ENCODE peak calls at places on chromosomes 1 and 21, in ten cellular contexts. B, G, Z, T, I, L, J, C, Q and Y are unnamed samples. For H3K4me1, the result is how much of the 10 kb centered on the place peaks cover.

GRCh38 chr1:3501856-3502665 is 47.6 kb downstream of the ARHGEF16 start:
- DNase-seq in J (peak), Q (peak), B (peak), I (peak), G (no peak), T (peak), L (peak), C (peak), Z (peak), Y (peak)

GRCh38 chr1:92820551-92820950 is 11.3 kb upstream of the RPL5 start:
- DNase-seq in B (no peak), Z (no peak), G (no peak), Q (no peak), L (no peak), C (no peak), T (no peak), I (no peak), J (no peak), Y (no peak)

GRCh38 chr1:38152351-38153082 is 105.9 kb upstream of the POU3F1 start:
- DNase-seq in G (no peak), C (peak), B (no peak), I (no peak), Q (no peak), T (no peak), Z (peak), L (no peak), J (no peak), Y (no peak)

GRCh38 chr21:40681164-40681859 is 165.6 kb downstream of the DSCAM start:
- DNase-seq in L (no peak), C (no peak), Z (no peak), Q (no peak), T (peak), G (no peak), J (no peak), B (no peak), I (no peak), Y (no peak)

GRCh38 chr1:112888630-112889029 is 67.4 kb downstream of the SLC16A1 start:
- DNase-seq in G (no peak), L (no peak), C (no peak), B (no peak), T (no peak), Z (peak), I (no peak), J (no peak), Q (no peak), Y (no peak)

GRCh38 chr1:158989424-158989823 is 20.3 kb upstream of the IFI16 start:
- DNase-seq in T (no peak), J (no peak), C (peak), Q (no peak), G (no peak), B (no peak), I (no peak), L (no peak), Z (no peak), Y (no peak)

GRCh38 chr1:212281589-212281988 is 3.6 kb upstream of the PPP2R5A start:
- DNase-seq in I (no peak), B (no peak), Z (no peak), G (no peak), C (no peak), Q (no peak), L (no peak), J (no peak), T (no peak), Y (no peak)

GRCh38 chr1:232162001-232162400 is 467.9 kb downstream of the SIPA1L2 start:
- DNase-seq in B (no peak), C (no peak), Z (no peak), J (no peak), Q (no peak), L (no peak), G (no peak), T (no peak), I (no peak), Y (no peak)

GRCh38 chr1:185412385-185413074 is 95.5 kb upstream of the IVNS1ABP start:
- DNase-seq in Q (no peak), Z (peak), L (no peak), B (no peak), C (no peak), J (no peak), T (no peak), I (no peak), G (no peak), Y (no peak)

GRCh38 chr1:247111636-247112478 is 7.7 kb upstream of the ZNF669 start:
- DNase-seq in B (peak), L (peak), I (peak), T (peak), J (peak), Q (no peak), Z (peak), C (peak), G (no peak), Y (no peak)

GRCh38 chr1:67561704-67562113 is 123.3 kb upstream of the GADD45A start:
- DNase-seq in J (peak), L (peak), C (peak), Z (peak), Q (peak), B (peak), I (peak), T (peak), G (peak), Y (peak)

GRCh38 chr1:38025664-38026063 is 13.1 kb downstream of the UTP11 start:
- DNase-seq in G (no peak), T (no peak), C (no peak), J (no peak), Z (no peak), Q (no peak), L (no peak), I (no peak), B (no peak), Y (no peak)

GRCh38 chr1:155962599-155963211 is 15.6 kb downstream of the ARHGEF2 start:
- DNase-seq in Z (peak), I (no peak), C (no peak), G (no peak), Q (no peak), J (no peak), B (no peak), L (no peak), T (no peak), Y (no peak)

GRCh38 chr1:155961937-155962336 is 16.4 kb downstream of the ARHGEF2 start:
- DNase-seq in Z (peak), B (no peak), T (peak), I (no peak), C (no peak), G (no peak), Q (no peak), L (no peak), J (no peak), Y (peak)

GRCh38 chr1:155966750-155967149 is 11.6 kb downstream of the ARHGEF2 start:
- DNase-seq in G (no peak), L (no peak), I (no peak), C (no peak), Z (no peak), T (no peak), Q (no peak), B (no peak), J (no peak), Y (no peak)

GRCh38 chr1:155966135-155966534 is 12.2 kb downstream of the ARHGEF2 start:
- DNase-seq in Z (no peak), Q (no peak), C (no peak), L (no peak), G (no peak), B (no peak), T (no peak), J (no peak), I (no peak), Y (no peak)

GRCh38 chr1:155964193-155964592 is 14.2 kb downstream of the ARHGEF2 start:
- DNase-seq in T (no peak), G (no peak), J (no peak), B (no peak), I (no peak), Q (no peak), L (no peak), Z (no peak), C (no peak), Y (no peak)
- H3K4me1 ChIP-seq in T (half or more), G (under half), J (under half), B (under half), I (under half), Q (under half), L (under half), Z (under half), C (under half), Y (under half)

GRCh38 chr1:230072866-230073265 is 5.8 kb downstream of the GALNT2 start:
- DNase-seq in C (no peak), I (no peak), T (no peak), L (no peak), J (no peak), G (no peak), Z (no peak), Q (no peak), B (no peak), Y (no peak)

GRCh38 chr1:230073371-230074035 is 6.5 kb downstream of the GALNT2 start:
- DNase-seq in T (no peak), L (no peak), B (no peak), Q (no peak), J (peak), I (no peak), Z (peak), C (no peak), G (no peak), Y (no peak)

GRCh38 chr1:230074270-230074669 is 7.2 kb downstream of the GALNT2 start:
- DNase-seq in T (no peak), L (no peak), C (no peak), Z (no peak), I (no peak), J (peak), G (no peak), Q (no peak), B (no peak), Y (no peak)

GRCh38 chr1:230077011-230077410 is 10.0 kb downstream of the GALNT2 start:
- DNase-seq in J (peak), C (no peak), L (no peak), T (no peak), G (no peak), B (no peak), I (no peak), Q (no peak), Z (no peak), Y (no peak)

GRCh38 chr1:230074762-230075161 is 7.7 kb downstream of the GALNT2 start:
- DNase-seq in J (peak), C (no peak), B (no peak), Z (no peak), T (no peak), L (no peak), G (no peak), Q (no peak), I (no peak), Y (no peak)
- H3K27ac ChIP-seq in J (no peak), C (no peak), B (no peak), Z (no peak), T (no peak), L (no peak), G (no peak), Q (no peak), I (no peak), Y (no peak)

GRCh38 chr1:9245230-9245619 is 10.7 kb downstream of the H6PD start:
- DNase-seq in L (peak), Z (no peak), T (no peak), Q (no peak), J (no peak), G (no peak), I (no peak), C (no peak), B (no peak), Y (no peak)
- H3K4me1 ChIP-seq in L (half or more), Z (under half), T (half or more), Q (under half), J (under half), G (under half), I (under half), C (under half), B (under half), Y (under half)

GRCh38 chr1:156284112-156284511 is at the start of gene TMEM79:
- DNase-seq in T (no peak), B (no peak), I (no peak), L (no peak), C (peak), Q (no peak), G (no peak), J (no peak), Z (peak), Y (no peak)
- H3K27ac ChIP-seq in T (peak), B (no peak), I (peak), L (peak), C (peak), Q (peak), G (peak), J (peak), Z (peak), Y (peak)

GRCh38 chr1:85611390-85611789 is 30.8 kb downstream of the CCN1 start:
- DNase-seq in B (no peak), C (no peak), Z (peak), L (no peak), Q (no peak), T (no peak), I (no peak), J (no peak), G (no peak), Y (no peak)

GRCh38 chr1:85611856-85612255 is 31.3 kb downstream of the CCN1 start:
- DNase-seq in I (peak), T (peak), C (peak), L (peak), Z (peak), B (no peak), Q (no peak), G (no peak), J (peak), Y (peak)

GRCh38 chr1:85609976-85610375 is 29.4 kb downstream of the CCN1 start:
- DNase-seq in G (no peak), Z (no peak), L (no peak), Q (no peak), C (no peak), I (no peak), T (no peak), B (no peak), J (no peak), Y (no peak)

GRCh38 chr1:85615536-85615935 is 35.0 kb downstream of the CCN1 start:
- DNase-seq in Q (no peak), I (no peak), J (no peak), B (no peak), C (no peak), Z (no peak), T (no peak), G (no peak), L (no peak), Y (no peak)

DNA sequence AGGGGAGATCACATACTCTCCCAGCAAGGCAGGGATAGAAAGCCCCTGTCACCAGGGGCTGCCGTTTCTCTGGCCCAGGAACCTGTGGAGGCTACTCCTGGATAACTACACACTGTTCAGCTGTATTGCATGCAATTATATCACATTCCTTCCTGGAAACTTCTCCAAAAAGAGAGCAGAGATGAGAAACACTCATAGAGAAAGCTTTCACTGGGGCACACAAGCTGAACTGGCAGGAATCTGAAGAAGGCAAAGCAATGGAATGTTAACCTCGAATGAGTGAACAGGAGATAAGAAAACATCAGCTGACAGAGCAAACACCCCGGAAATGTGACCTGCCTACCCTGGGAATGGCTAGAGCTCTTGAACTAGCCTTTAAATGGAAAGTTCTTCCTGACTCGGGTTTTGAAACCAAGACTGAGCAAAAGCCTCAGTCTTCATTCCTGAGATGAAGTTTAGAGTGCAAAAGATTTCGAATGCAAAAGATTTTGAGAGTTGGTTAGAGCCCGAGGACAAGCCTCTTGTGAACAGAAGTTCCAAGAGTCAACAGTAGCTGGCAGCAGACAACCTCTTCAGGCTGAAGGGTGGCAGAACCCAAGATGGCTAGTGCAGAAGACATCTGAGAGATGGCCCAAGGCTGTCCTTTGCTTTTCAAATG is 32.3 kb downstream of the CCN1 start:
- DNase-seq in T (peak), I (peak), G (no peak), C (peak), J (no peak), Q (no peak), B (no peak), Z (peak), L (no peak), Y (no peak)
- H3K4me1 ChIP-seq in T (under half), I (under half), G (under half), C (under half), J (under half), Q (under half), B (under half), Z (under half), L (under half), Y (under half)

DNA sequence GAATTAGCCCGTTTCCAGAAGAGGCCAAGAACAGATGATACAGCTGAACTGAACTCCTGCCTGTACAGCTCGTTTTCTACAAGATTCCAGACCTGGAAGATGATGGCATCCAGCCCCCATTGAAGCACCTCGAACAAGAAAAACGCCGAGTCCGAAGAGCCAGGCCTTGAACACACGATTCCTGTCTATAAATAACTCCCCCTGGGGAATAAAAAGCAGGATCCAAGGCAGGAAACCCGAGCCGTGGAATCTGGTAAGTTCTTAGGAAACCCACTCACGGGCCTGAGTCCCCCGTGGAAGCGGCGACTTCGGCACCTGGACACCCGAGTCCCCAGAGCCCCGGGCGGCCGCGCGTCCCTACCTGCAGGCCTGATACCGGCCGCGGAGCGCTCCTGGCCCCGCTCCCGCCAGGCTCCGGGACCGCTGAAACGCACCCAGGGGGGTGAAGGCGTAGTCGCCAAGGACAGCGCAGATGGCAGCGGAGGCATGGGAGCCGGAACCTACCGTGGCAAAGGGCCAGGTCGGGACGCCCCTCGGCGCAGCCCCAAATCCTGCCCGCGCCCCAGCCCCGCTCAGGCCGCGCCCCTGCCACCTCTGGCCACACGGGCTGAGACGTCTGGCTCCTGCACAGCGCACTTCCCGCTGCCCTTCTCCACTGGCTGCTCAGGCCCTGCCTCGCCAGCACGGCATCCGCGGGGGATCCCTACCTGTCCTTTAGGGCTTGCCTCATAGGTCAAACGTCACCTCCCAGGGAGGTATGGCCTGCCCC is 14.0 kb upstream of the HLCS start:
- DNase-seq in T (no peak), G (no peak), I (peak), Z (peak), L (peak), B (no peak), J (no peak), Q (no peak), C (peak), Y (no peak)
- H3K27ac ChIP-seq in T (no peak), G (no peak), I (no peak), Z (peak), L (peak), B (no peak), J (no peak), Q (no peak), C (no peak), Y (no peak)

GRCh38 chr1:8419172-8419571 is 101.3 kb downstream of the SLC45A1 start:
- DNase-seq in I (no peak), J (no peak), G (no peak), C (no peak), B (no peak), T (no peak), Q (no peak), L (no peak), Z (no peak), Y (no peak)
- H3K4me1 ChIP-seq in I (under half), J (under half), G (half or more), C (under half), B (under half), T (half or more), Q (half or more), L (half or more), Z (under half), Y (under half)

GRCh38 chr1:110638062-110638461 is 31.9 kb upstream of the KCNA2 start:
- DNase-seq in J (no peak), I (no peak), Z (no peak), T (no peak), G (no peak), Q (no peak), L (no peak), B (no peak), C (no peak), Y (no peak)
- H3K27ac ChIP-seq in J (no peak), I (no peak), Z (no peak), T (no peak), G (no peak), Q (no peak), L (no peak), B (no peak), C (no peak), Y (no peak)

DNA sequence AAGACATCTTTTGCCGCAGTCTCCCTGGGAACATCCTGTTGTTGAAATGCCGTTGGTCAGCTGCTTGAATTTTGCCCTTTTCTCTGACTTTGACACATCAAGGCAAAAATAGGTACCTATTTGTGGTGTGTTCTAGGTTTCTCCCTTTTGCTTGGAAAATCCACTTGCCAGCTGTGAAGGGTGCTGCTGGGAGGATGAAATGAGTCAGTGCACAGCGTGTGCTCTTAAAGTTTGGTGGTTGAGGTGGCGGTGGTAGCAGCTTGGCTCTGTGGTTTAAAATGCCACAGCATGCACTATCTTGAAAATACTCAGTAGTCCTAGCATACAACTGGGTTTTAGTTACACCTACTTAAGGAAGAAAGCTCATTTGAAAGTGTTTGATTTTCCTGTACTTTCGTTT is 183.8 kb downstream of the DHRS3 start:
- DNase-seq in G (no peak), Q (peak), I (no peak), T (no peak), B (no peak), Z (peak), J (no peak), L (no peak), C (no peak), Y (no peak)
- H3K4me1 ChIP-seq in G (half or more), Q (half or more), I (under half), T (half or more), B (under half), Z (half or more), J (under half), L (half or more), C (under half), Y (under half)